ENCODE peak calls at places on chromosomes 3 and 15, in four cellular contexts. One of them, this sample, is unnamed.

GRCh38 chr15:80059786-80060489 is 462 bp downstream of the ZFAND6 start:
- DNase-seq in HepG2: peak
- DNase-seq in suprapubic skin: peak
- DNase-seq in A549: peak
- DNase-seq in this sample: peak

GRCh38 chr15:82129769-82130168 is 84.0 kb upstream of the MEX3B start:
- DNase-seq in HepG2: no peak
- DNase-seq in suprapubic skin: no peak
- DNase-seq in A549: no peak
- DNase-seq in this sample: no peak

GRCh38 chr3:139121513-139122220 is 77.0 kb upstream of the PRR23C start:
- DNase-seq in HepG2: peak
- DNase-seq in suprapubic skin: peak
- DNase-seq in A549: no peak
- DNase-seq in this sample: no peak

GRCh38 chr3:183244219-183244618 is 8.8 kb upstream of the B3GNT5 start:
- DNase-seq in HepG2: no peak
- DNase-seq in suprapubic skin: no peak
- DNase-seq in A549: no peak
- DNase-seq in this sample: no peak

GRCh38 chr3:13451301-13451673 is 28.8 kb upstream of the HDAC11 start:
- DNase-seq in HepG2: no peak
- DNase-seq in suprapubic skin: no peak
- DNase-seq in A549: no peak
- DNase-seq in this sample: no peak

GRCh38 chr3:143433787-143434378 is 314.3 kb downstream of the CHST2 start:
- DNase-seq in HepG2: peak
- DNase-seq in suprapubic skin: no peak
- DNase-seq in A549: no peak
- DNase-seq in this sample: no peak

GRCh38 chr3:106348142-106348690 is 479.4 kb upstream of the CBLB start:
- DNase-seq in HepG2: no peak
- DNase-seq in suprapubic skin: no peak
- DNase-seq in A549: no peak
- DNase-seq in this sample: no peak

GRCh38 chr3:150253622-150254021 is 154.5 kb upstream of the TSC22D2 start:
- DNase-seq in HepG2: peak
- DNase-seq in suprapubic skin: no peak
- DNase-seq in A549: no peak
- DNase-seq in this sample: no peak

GRCh38 chr3:39249453-39250115 is 30.3 kb downstream of the CX3CR1 start:
- DNase-seq in HepG2: no peak
- DNase-seq in suprapubic skin: no peak
- DNase-seq in A549: no peak
- DNase-seq in this sample: no peak

GRCh38 chr15:70043590-70043989 is 54.1 kb downstream of the TLE3 start:
- DNase-seq in HepG2: no peak
- DNase-seq in suprapubic skin: no peak
- DNase-seq in A549: no peak
- DNase-seq in this sample: no peak

GRCh38 chr3:45473841-45474240 is 85.5 kb downstream of the LARS2 start:
- DNase-seq in HepG2: no peak
- DNase-seq in suprapubic skin: no peak
- DNase-seq in A549: no peak
- DNase-seq in this sample: no peak

GRCh38 chr3:49703443-49703927 is 14.1 kb downstream of the RNF123 start:
- DNase-seq in HepG2: peak
- DNase-seq in suprapubic skin: no peak
- DNase-seq in A549: peak
- DNase-seq in this sample: peak

GRCh38 chr3:11570251-11570650 is 73.5 kb downstream of the VGLL4 start:
- DNase-seq in HepG2: no peak
- DNase-seq in suprapubic skin: peak
- DNase-seq in A549: no peak
- DNase-seq in this sample: no peak

GRCh38 chr3:38438421-38438820 is 15.3 kb upstream of the ACVR2B start:
- DNase-seq in HepG2: no peak
- DNase-seq in suprapubic skin: no peak
- DNase-seq in A549: no peak
- DNase-seq in this sample: no peak

GRCh38 chr15:93173369-93173768 is 84.4 kb upstream of the RGMA start:
- DNase-seq in HepG2: no peak
- DNase-seq in suprapubic skin: no peak
- DNase-seq in A549: no peak
- DNase-seq in this sample: no peak

GRCh38 chr15:86139828-86140227 is 60.2 kb downstream of the AGBL1 start:
- DNase-seq in HepG2: no peak
- DNase-seq in suprapubic skin: no peak
- DNase-seq in A549: peak
- DNase-seq in this sample: no peak

GRCh38 chr3:137647179-137647578 is 116.9 kb upstream of the SOX14 start:
- DNase-seq in HepG2: no peak
- DNase-seq in suprapubic skin: no peak
- DNase-seq in A549: no peak
- DNase-seq in this sample: no peak

GRCh38 chr3:122679467-122680291 is 960 bp upstream of the PARP14 start:
- DNase-seq in HepG2: no peak
- DNase-seq in suprapubic skin: no peak
- DNase-seq in A549: peak
- DNase-seq in this sample: peak

GRCh38 chr3:170429050-170429449 is 10.4 kb downstream of the CLDN11 start:
- DNase-seq in HepG2: peak
- DNase-seq in suprapubic skin: no peak
- DNase-seq in A549: no peak
- DNase-seq in this sample: no peak

GRCh38 chr3:41575754-41576153 is 376.4 kb downstream of the CTNNB1 start:
- DNase-seq in HepG2: no peak
- DNase-seq in suprapubic skin: no peak
- DNase-seq in A549: no peak
- DNase-seq in this sample: no peak

DNA sequence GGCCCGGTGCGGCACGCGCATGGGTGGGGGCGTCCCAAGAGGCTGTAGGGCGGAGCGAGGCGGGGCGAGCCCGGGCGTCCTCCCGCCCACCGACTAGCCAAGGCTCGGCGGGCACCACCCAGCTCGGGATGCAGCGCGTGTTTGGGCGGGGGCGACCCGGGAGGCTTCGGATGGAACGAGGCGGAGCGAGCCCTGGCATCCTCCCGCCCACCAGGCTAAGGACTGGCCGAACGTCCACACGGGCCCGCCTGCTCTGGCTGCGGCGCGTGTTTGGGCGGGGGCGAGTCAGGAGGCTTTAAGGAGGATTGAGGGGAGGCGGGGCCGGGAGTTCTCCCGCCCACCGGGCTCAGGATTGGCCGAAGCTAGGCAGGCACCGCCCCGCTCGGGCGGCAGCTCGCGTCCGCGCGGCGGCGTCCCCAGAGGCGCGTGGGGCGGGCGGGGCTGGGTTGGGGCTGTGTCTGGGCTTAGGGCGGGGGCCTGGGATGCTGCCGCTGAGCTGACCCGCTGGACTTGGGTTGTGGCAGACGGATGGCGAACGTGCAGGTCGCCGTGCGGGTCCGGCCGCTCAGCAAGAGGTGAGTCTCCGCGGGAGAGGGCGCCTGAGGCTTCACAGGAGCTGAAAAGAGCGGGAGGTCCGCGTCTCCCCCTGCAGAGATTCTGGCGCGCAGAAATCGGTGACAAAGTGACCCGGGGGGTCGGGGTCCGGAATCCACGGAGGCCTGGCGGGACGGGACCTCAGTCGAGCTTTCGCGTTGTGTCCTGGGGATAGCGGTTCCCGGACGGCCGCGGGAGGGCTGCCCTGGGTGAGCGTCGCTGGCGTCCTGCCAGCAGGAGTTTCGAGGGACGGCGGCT is at the start of gene STARD9:
- DNase-seq in HepG2: peak
- DNase-seq in suprapubic skin: peak
- DNase-seq in A549: peak
- DNase-seq in this sample: peak
- TF ChIP-seq EP300 in HepG2: no peak
- TF ChIP-seq EP300 in suprapubic skin: no peak
- TF ChIP-seq EP300 in A549: no peak
- TF ChIP-seq EP300 in this sample: no peak

GRCh38 chr3:121654493-121655385 is 6.0 kb downstream of the HCLS1 start:
- DNase-seq in HepG2: no peak
- DNase-seq in suprapubic skin: no peak
- DNase-seq in A549: no peak
- DNase-seq in this sample: no peak
- TF ChIP-seq EP300 in HepG2: no peak
- TF ChIP-seq EP300 in suprapubic skin: no peak
- TF ChIP-seq EP300 in A549: no peak
- TF ChIP-seq EP300 in this sample: no peak

DNA sequence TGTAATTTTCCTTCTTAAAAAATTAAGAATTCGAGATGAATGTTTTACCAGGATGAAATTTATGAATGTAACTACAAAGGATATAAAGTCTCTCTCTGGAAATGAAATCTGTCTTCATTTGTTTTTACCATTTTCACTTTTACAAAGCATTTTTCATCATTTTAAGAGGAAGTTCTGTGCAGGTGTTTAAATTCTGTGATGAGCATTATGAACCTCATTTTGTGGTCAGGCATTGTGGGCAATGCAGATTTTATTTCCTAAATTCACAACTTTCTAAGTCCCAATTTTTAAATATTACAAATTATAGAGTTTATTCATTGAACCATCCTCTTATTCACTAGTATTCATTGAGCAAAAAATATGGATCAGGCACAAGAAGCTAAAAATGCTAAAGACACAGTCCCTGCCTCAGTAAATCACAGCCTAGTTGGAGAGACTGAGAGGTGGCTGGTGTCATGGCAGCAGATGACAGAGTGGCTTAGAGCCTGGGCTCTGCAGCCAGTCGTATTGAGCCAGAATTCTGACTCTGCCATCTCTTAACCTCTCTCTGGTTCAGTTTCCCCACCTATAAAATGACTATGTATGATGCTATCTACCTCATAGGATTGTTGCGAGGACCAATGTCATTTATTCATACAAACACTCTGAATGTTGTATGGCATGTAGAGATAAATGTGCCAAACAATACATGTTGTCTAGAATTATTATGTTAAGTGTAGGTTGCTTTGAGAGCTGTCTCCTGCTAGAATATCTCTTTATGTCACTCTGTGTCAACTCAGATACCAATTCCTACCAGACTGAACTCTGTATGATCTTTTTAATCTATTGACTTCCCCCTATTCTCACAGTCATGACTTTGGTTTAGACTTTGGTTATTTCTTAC is 7.5 kb upstream of the TGFBR2 start:
- DNase-seq in HepG2: no peak
- DNase-seq in suprapubic skin: no peak
- DNase-seq in A549: no peak
- DNase-seq in this sample: no peak
- TF ChIP-seq EP300 in HepG2: no peak
- TF ChIP-seq EP300 in suprapubic skin: no peak
- TF ChIP-seq EP300 in A549: no peak
- TF ChIP-seq EP300 in this sample: no peak

DNA sequence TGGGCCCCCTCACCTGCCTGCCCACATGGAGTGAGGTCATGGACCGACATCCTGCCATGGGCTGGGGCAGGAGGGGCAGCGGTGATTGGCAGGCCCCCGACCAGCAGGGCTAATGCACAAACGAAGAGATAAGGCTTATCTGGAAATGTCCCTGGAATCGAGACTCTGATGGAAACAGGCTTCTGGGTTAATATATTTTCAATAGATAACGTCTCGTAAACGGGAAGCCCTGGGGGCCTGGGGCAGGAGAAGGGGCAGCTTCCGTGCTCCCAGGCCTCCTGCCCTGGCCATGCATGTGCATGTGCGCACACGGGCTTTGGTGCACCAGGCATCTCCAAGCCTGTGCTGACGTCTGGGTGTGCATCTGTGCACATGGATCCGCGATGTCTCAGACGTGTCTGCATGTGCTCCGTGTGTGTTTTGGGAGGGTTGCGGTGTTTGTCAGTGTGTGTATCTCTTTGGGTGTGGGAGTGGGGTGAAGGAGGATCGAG is 55.1 kb downstream of the DNAJB8 start:
- DNase-seq in HepG2: no peak
- DNase-seq in suprapubic skin: no peak
- DNase-seq in A549: no peak
- DNase-seq in this sample: no peak
- TF ChIP-seq EP300 in HepG2: no peak
- TF ChIP-seq EP300 in suprapubic skin: no peak
- TF ChIP-seq EP300 in A549: no peak
- TF ChIP-seq EP300 in this sample: no peak

GRCh38 chr3:4886448-4886847 is 92.8 kb upstream of the BHLHE40 start:
- DNase-seq in HepG2: no peak
- DNase-seq in suprapubic skin: no peak
- DNase-seq in A549: no peak
- DNase-seq in this sample: no peak

GRCh38 chr3:4884901-4885300 is 94.3 kb upstream of the BHLHE40 start:
- DNase-seq in HepG2: no peak
- DNase-seq in suprapubic skin: no peak
- DNase-seq in A549: no peak
- DNase-seq in this sample: no peak

GRCh38 chr3:4883011-4883410 is 96.2 kb upstream of the BHLHE40 start:
- DNase-seq in HepG2: no peak
- DNase-seq in suprapubic skin: no peak
- DNase-seq in A549: no peak
- DNase-seq in this sample: no peak

GRCh38 chr3:4887177-4887576 is 92.1 kb upstream of the BHLHE40 start:
- DNase-seq in HepG2: no peak
- DNase-seq in suprapubic skin: no peak
- DNase-seq in A549: no peak
- DNase-seq in this sample: no peak

GRCh38 chr3:4885322-4885721 is 93.9 kb upstream of the BHLHE40 start:
- DNase-seq in HepG2: no peak
- DNase-seq in suprapubic skin: no peak
- DNase-seq in A549: no peak
- DNase-seq in this sample: no peak
- TF ChIP-seq EP300 in HepG2: no peak
- TF ChIP-seq EP300 in suprapubic skin: no peak
- TF ChIP-seq EP300 in A549: no peak
- TF ChIP-seq EP300 in this sample: no peak

This sample was measured in stomach.